ENCODE peak calls at places on chromosomes 7 and 10, in ten cellular contexts. C, S, J, K, N, B, V, O, T and P are unnamed samples. For H3K27me3, the result is how much of the 10 kb centered on the place peaks cover.

GRCh38 chr7:28981282-28981555 is 23.1 kb upstream of the TRIL start:
- DNase-seq in K (no peak), N (no peak), S (no peak), T (no peak), C (no peak), B (no peak), O (no peak), J (no peak), V (no peak), P (no peak)

GRCh38 chr10:75108684-75109458 is 2.6 kb upstream of the SAMD8 start:
- DNase-seq in O (no peak), J (peak), K (peak), S (no peak), V (no peak), C (peak), N (no peak), B (peak), T (no peak), P (no peak)

GRCh38 chr10:72276421-72277339 is 3.0 kb downstream of the DDIT4 start:
- DNase-seq in K (no peak), B (peak), V (no peak), T (no peak), S (no peak), O (peak), J (no peak), N (no peak), C (no peak), P (no peak)

GRCh38 chr7:76108540-76109233 is 60.8 kb downstream of the MDH2 start:
- DNase-seq in J (peak), C (no peak), B (peak), T (peak), V (peak), S (peak), K (no peak), N (no peak), O (peak), P (no peak)

GRCh38 chr7:64793106-64793755 is 997 bp upstream of the ZNF138 start:
- DNase-seq in V (no peak), N (no peak), O (peak), K (no peak), J (no peak), B (no peak), T (no peak), C (no peak), S (no peak), P (no peak)

GRCh38 chr7:152081088-152081487 is 55.6 kb downstream of the GALNT11 start:
- DNase-seq in J (no peak), V (no peak), S (no peak), N (no peak), B (no peak), C (no peak), K (no peak), T (no peak), O (no peak), P (no peak)

GRCh38 chr7:106029941-106030340 is 66.9 kb downstream of the CDHR3 start:
- DNase-seq in N (no peak), B (no peak), O (no peak), K (peak), V (peak), C (no peak), T (no peak), J (no peak), S (no peak), P (no peak)

GRCh38 chr7:116713918-116714317 is 41.9 kb downstream of the MET start:
- DNase-seq in O (peak), N (no peak), C (no peak), B (no peak), V (no peak), S (peak), J (no peak), T (no peak), K (no peak), P (peak)

GRCh38 chr10:3077940-3078630 is 10.7 kb downstream of the PFKP start:
- DNase-seq in T (no peak), N (no peak), B (no peak), C (peak), V (peak), J (no peak), K (no peak), O (no peak), S (no peak), P (no peak)

GRCh38 chr7:100791881-100792666 is 35.2 kb downstream of the EPHB4 start:
- DNase-seq in S (no peak), K (peak), J (no peak), N (no peak), V (no peak), T (no peak), O (no peak), B (no peak), C (no peak), P (no peak)
- H3K27me3 ChIP-seq in S (under half), K (under half), J (under half), N (under half), V (under half), T (under half), O (under half), B (under half), C (under half), P (under half)

GRCh38 chr10:14271621-14272020 is 59.1 kb downstream of the FRMD4A start:
- DNase-seq in S (peak), V (no peak), B (no peak), O (peak), C (no peak), K (no peak), N (no peak), T (no peak), J (no peak), P (peak)

GRCh38 chr10:14276200-14276599 is 54.5 kb downstream of the FRMD4A start:
- DNase-seq in N (no peak), J (no peak), O (no peak), B (no peak), C (no peak), V (no peak), K (no peak), T (no peak), S (no peak), P (no peak)
- H3K27me3 ChIP-seq in N (under half), J (under half), O (under half), B (under half), C (under half), V (under half), K (under half), T (under half), S (under half), P (under half)

GRCh38 chr10:11154809-11155208 is 137.1 kb downstream of the CELF2 start:
- DNase-seq in V (no peak), C (no peak), B (peak), T (no peak), O (peak), N (no peak), S (peak), K (no peak), J (no peak), P (no peak)

GRCh38 chr10:11153766-11154165 is 136.1 kb downstream of the CELF2 start:
- DNase-seq in B (no peak), O (no peak), T (no peak), V (no peak), N (no peak), S (no peak), C (no peak), J (no peak), K (no peak), P (no peak)

GRCh38 chr10:11154333-11154732 is 136.7 kb downstream of the CELF2 start:
- DNase-seq in S (no peak), V (no peak), N (no peak), C (no peak), K (no peak), T (no peak), J (no peak), B (peak), O (no peak), P (no peak)

GRCh38 chr10:11152801-11153200 is 135.1 kb downstream of the CELF2 start:
- DNase-seq in V (no peak), K (no peak), S (no peak), O (no peak), N (no peak), T (no peak), J (no peak), B (no peak), C (no peak), P (no peak)

DNA sequence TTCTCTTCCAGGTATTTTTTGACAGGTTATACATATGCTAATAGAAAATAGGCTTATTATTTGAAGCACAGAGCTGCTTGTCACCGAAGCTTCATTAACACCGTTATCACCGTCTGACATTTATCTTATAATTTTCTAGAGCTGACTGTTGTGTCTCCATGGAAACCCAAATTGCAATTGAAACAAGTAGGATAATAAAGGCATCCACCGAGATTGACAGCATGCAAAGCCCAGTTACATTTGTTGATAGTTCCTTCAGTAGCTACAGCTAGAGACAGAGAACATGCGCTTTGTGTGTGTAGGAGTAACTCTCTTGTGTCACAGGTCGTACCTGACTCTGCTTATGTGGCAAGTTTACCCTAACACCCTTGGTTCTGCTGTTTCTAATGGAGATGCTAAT is 135.6 kb downstream of the CELF2 start:
- DNase-seq in T (no peak), K (no peak), C (no peak), V (no peak), N (no peak), O (no peak), S (no peak), B (no peak), J (no peak), P (no peak)
- H3K27me3 ChIP-seq in T (under half), K (under half), C (half or more), V (under half), N (under half), O (under half), S (under half), B (under half), J (under half), P (under half)

DNA sequence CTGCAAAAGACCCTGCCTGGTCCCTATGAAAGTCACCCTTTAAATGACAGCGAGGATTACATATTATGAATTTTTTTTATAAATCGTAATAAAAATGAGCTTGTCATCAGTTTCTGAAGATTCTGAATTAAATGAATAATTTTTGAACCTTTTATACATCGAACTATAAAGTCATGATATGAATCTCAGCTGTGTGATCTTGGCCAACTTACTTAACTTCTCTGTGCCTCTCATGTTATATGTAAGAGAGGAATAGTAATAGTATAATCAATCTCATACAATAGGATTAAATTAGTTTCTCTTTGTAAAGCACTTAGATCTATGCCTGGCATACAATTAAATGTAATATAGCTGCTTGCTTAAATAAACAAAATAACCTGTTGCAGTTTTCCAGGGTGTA is 5.3 kb upstream of the ATOH7 start:
- DNase-seq in S (no peak), V (no peak), B (no peak), K (no peak), C (no peak), N (no peak), T (no peak), O (no peak), J (no peak), P (no peak)
- H3K27me3 ChIP-seq in S (under half), V (under half), B (under half), K (under half), C (under half), N (under half), T (under half), O (under half), J (under half), P (under half)

GRCh38 chr7:127253289-127254162 is 785 bp upstream of the GRM8 start:
- DNase-seq in N (peak), T (peak), S (peak), O (peak), K (peak), B (peak), C (peak), V (peak), J (peak), P (no peak)

GRCh38 chr7:127251458-127252379 is 1.0 kb downstream of the GRM8 start:
- DNase-seq in K (peak), V (no peak), J (no peak), O (no peak), B (no peak), S (no peak), N (no peak), T (peak), C (peak), P (no peak)

GRCh38 chr7:127252736-127253288 is at the start of gene GRM8:
- DNase-seq in O (peak), B (peak), N (no peak), C (peak), T (peak), K (peak), V (peak), S (peak), J (peak), P (no peak)

GRCh38 chr7:127251048-127251451 is 1.7 kb downstream of the GRM8 start:
- DNase-seq in K (peak), S (no peak), C (peak), V (no peak), T (peak), O (no peak), B (no peak), J (no peak), N (no peak), P (no peak)

GRCh38 chr7:127252380-127252718 is 392 bp downstream of the GRM8 start:
- DNase-seq in J (no peak), B (peak), K (peak), V (no peak), S (no peak), T (no peak), N (no peak), C (no peak), O (no peak), P (no peak)
- H3K27me3 ChIP-seq in J (half or more), B (half or more), K (half or more), V (under half), S (half or more), T (under half), N (under half), C (half or more), O (under half), P (under half)

DNA sequence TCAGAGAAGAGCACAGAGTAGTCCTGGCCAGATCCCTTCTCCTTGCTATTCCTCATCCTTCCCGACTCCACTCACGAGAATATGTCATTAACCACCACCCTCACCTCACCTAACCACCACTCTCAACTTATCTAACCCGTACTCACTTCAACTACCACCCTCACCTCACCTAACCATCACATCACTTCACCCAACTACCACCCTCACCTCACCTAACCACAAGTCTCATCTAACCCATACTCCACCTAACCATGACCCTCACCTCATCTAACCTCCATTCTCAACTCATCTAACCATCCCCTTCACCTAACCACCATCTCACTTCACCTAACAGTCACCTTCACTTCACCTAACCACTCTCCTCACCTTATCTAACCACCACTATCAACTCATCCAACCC is 85.0 kb downstream of the VIPR2 start:
- DNase-seq in K (peak), S (no peak), N (no peak), V (no peak), J (no peak), O (no peak), C (no peak), B (no peak), T (no peak), P (no peak)
- H3K27me3 ChIP-seq in K (under half), S (under half), N (under half), V (under half), J (under half), O (under half), C (under half), B (under half), T (under half), P (under half)